ENCODE peak calls at places on chromosome 15, in ten cellular contexts. R is endothelial cell of umbilical vein; M is lower lobe of right lung; K is naive thymus-derived CD4-positive, alpha-beta T cell; I is dorsolateral prefrontal cortex; N is colonic mucosa; X is mesenchymal stem cell; U is PC-9; T is upper lobe of right lung; J is right lobe of liver. H is an unnamed sample.

GRCh38 chr15:92383528-92384326 is 10.0 kb upstream of the ST8SIA2 start:
- DNase-seq in N (peak; percentile 39), K (no peak), U (no peak), I (no peak), M (no peak), J (no peak), R (no peak), T (no peak), X (no peak), H (no peak)

GRCh38 chr15:38945551-38946298 is 381.1 kb upstream of the RASGRP1 start:
- DNase-seq in R (peak; percentile 39), N (no peak), U (no peak), J (no peak), X (no peak), K (no peak), I (no peak), M (no peak), T (no peak), H (no peak)

GRCh38 chr15:71588746-71589145 is 221.6 kb upstream of the NR2E3 start:
- DNase-seq in M (no peak), X (peak; percentile 79), U (no peak), K (no peak), T (no peak), R (no peak), J (no peak), I (no peak), N (no peak), H (no peak)

GRCh38 chr15:99578809-99579208 is 13.0 kb downstream of the MEF2A start:
- DNase-seq in U (no peak), T (no peak), I (no peak), J (no peak), N (no peak), M (no peak), X (no peak), K (no peak), R (no peak), H (no peak)

GRCh38 chr15:51524376-51524775 is 98.2 kb downstream of the DMXL2 start:
- DNase-seq in J (no peak), U (no peak), I (no peak), K (no peak), N (no peak), X (no peak), M (no peak), T (no peak), R (no peak), H (no peak)

GRCh38 chr15:91067026-91067425 is 33.0 kb upstream of the SV2B start:
- DNase-seq in I (no peak), X (no peak), M (no peak), R (no peak), J (no peak), N (no peak), T (no peak), U (peak; percentile 46), K (no peak), H (no peak)

GRCh38 chr15:70507772-70508351 is 255.5 kb downstream of the UACA start:
- DNase-seq in N (no peak), R (peak; percentile 49), J (no peak), M (peak; percentile 73), K (no peak), T (peak; percentile 77), I (no peak), X (peak; percentile 90), U (peak; percentile 99), H (no peak)

GRCh38 chr15:63187589-63188226 is 1.7 kb upstream of the RAB8B start:
- DNase-seq in M (no peak), N (no peak), K (no peak), I (no peak), T (no peak), X (no peak), U (no peak), J (no peak), R (no peak), H (no peak)

GRCh38 chr15:67405208-67406191 is 115.4 kb upstream of the C15orf61 start:
- DNase-seq in K (no peak), M (no peak), J (no peak), R (no peak), X (peak; percentile 71), U (no peak), T (no peak), I (no peak), N (no peak), H (no peak)

GRCh38 chr15:58469432-58470353 is 37.9 kb downstream of the LIPC start:
- DNase-seq in X (peak; percentile 86), U (peak; percentile 97), M (no peak), I (no peak), J (no peak), T (no peak), N (peak; percentile 55), R (peak; percentile 68), K (no peak), H (no peak)

GRCh38 chr15:74194572-74195559 is 7.7 kb downstream of the STRA6 start:
- DNase-seq in N (no peak), M (no peak), T (no peak), X (no peak), I (no peak), U (no peak), R (no peak), J (no peak), K (no peak), H (no peak)

GRCh38 chr15:40766194-40766830 is 2.4 kb downstream of the GCHFR start:
- DNase-seq in T (no peak), J (no peak), M (peak; percentile 31), X (no peak), K (no peak), U (no peak), R (no peak), I (no peak), N (no peak), H (no peak)

GRCh38 chr15:89499156-89499555 is 2.8 kb upstream of the RHCG start:
- DNase-seq in N (no peak), U (no peak), X (no peak), I (no peak), M (no peak), R (no peak), T (no peak), J (no peak), K (no peak), H (no peak)

GRCh38 chr15:25882466-25882865 is 19.3 kb upstream of the ATP10A start:
- DNase-seq in J (no peak), N (no peak), I (no peak), K (no peak), M (no peak), X (no peak), R (no peak), U (no peak), T (no peak), H (no peak)
- H3K27ac ChIP-seq in J (no peak overlapping the region), N (no peak overlapping the region), I (no peak overlapping the region), K (no peak overlapping the region), M (no peak overlapping the region), X (peak overlapping the region; percentile 97), R (no peak overlapping the region), U (no peak overlapping the region), T (no peak overlapping the region), H (no peak overlapping the region)

GRCh38 chr15:22955544-22956085 is 24.6 kb downstream of the CYFIP1 start:
- DNase-seq in N (no peak), I (no peak), R (no peak), X (no peak), T (no peak), J (no peak), U (no peak), K (no peak), M (no peak), H (no peak)

GRCh38 chr15:22956257-22956979 is 23.8 kb downstream of the CYFIP1 start:
- DNase-seq in M (no peak), K (no peak), T (no peak), I (no peak), U (no peak), N (no peak), R (peak; percentile 84), X (peak; percentile 28), J (no peak), H (no peak)

GRCh38 chr15:22958487-22959280 is 21.5 kb downstream of the CYFIP1 start:
- DNase-seq in M (no peak), K (no peak), X (no peak), R (no peak), I (no peak), T (no peak), N (no peak), U (no peak), J (no peak), H (no peak)

GRCh38 chr15:22954798-22955543 is 25.2 kb downstream of the CYFIP1 start:
- DNase-seq in X (no peak), R (no peak), M (no peak), I (no peak), U (no peak), K (no peak), T (no peak), N (no peak), J (no peak), H (no peak)

GRCh38 chr15:22956980-22957264 is 23.2 kb downstream of the CYFIP1 start:
- DNase-seq in U (no peak), J (no peak), I (no peak), T (no peak), X (no peak), N (no peak), R (no peak), M (no peak), K (no peak), H (no peak)
- H3K27ac ChIP-seq in U (no peak overlapping the region), J (no peak overlapping the region), I (no peak overlapping the region), T (no peak overlapping the region), X (no peak overlapping the region), N (no peak overlapping the region), R (no peak overlapping the region), M (peak overlapping the region; percentile 18), K (no peak overlapping the region), H (no peak overlapping the region)

DNA sequence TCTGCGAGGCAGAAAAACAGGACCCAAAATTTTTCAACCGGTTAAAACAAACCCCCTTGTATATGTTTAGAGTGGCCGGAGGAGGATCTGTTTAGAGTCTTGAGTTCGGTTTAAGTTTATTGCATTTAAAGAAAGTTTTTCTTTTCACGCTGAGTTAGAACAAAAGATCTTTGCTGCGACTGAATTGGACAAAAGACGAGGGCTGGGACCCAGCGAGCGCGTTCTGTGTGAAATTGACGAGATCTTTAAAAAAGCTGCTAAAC is 9.8 kb downstream of the NR2F2 start:
- DNase-seq in J (no peak), M (no peak), T (no peak), X (no peak), K (no peak), R (peak; percentile 27), U (no peak), I (no peak), N (no peak), H (no peak)
- H3K27ac ChIP-seq in J (peak overlapping the region; percentile 97), M (peak overlapping the region; percentile 90), T (peak overlapping the region; percentile 83), X (peak overlapping the region; percentile 96), K (no peak overlapping the region), R (peak overlapping the region; percentile 89), U (no peak overlapping the region), I (peak overlapping the region; percentile 83), N (peak overlapping the region; percentile 84), H (peak overlapping the region; percentile 86)

GRCh38 chr15:49122541-49123062 is 32.8 kb downstream of the COPS2 start:
- DNase-seq in I (no peak), T (no peak), N (no peak), R (peak; percentile 37), U (no peak), J (no peak), K (no peak), X (no peak), M (no peak), H (no peak)

GRCh38 chr15:49116108-49116507 is 39.3 kb downstream of the COPS2 start:
- DNase-seq in K (no peak), M (no peak), R (no peak), I (no peak), X (no peak), U (no peak), N (no peak), T (no peak), J (no peak), H (no peak)

GRCh38 chr15:49124371-49124770 is 31.0 kb downstream of the COPS2 start:
- DNase-seq in U (no peak), X (no peak), T (no peak), K (no peak), I (no peak), J (no peak), N (no peak), R (no peak), M (no peak), H (no peak)

GRCh38 chr15:49121901-49122300 is 33.5 kb downstream of the COPS2 start:
- DNase-seq in R (no peak), N (no peak), K (no peak), M (no peak), U (no peak), I (no peak), X (no peak), T (no peak), J (no peak), H (no peak)
- H3K27ac ChIP-seq in R (no peak overlapping the region), N (no peak overlapping the region), K (no peak overlapping the region), M (no peak overlapping the region), U (no peak overlapping the region), I (no peak overlapping the region), X (no peak overlapping the region), T (no peak overlapping the region), J (no peak overlapping the region), H (no peak overlapping the region)